ENCODE peak calls at places on chromosomes 2 and 18, in eight cellular contexts. L, D, N, J, K, P, R and Z are unnamed samples.

GRCh38 chr2:200748779-200749178 is 62.9 kb upstream of the BZW1 start:
- DNase-seq in L (no peak), K (no peak), D (no peak), N (no peak), R (no peak), J (no peak), P (peak), Z (no peak)

GRCh38 chr2:83394134-83394965 is 1064.7 kb downstream of the SUCLG1 start:
- DNase-seq in R (no peak), K (no peak), N (no peak), D (no peak), L (no peak), J (peak), P (no peak), Z (no peak)

GRCh38 chr2:862723-863466 is 87.8 kb upstream of the SNTG2 start:
- DNase-seq in J (no peak), K (no peak), P (no peak), L (no peak), D (no peak), N (no peak), R (no peak), Z (no peak)

GRCh38 chr2:4832642-4833041 is 859.5 kb upstream of the SOX11 start:
- DNase-seq in L (no peak), D (no peak), P (no peak), N (no peak), K (no peak), R (no peak), J (no peak), Z (no peak)

GRCh38 chr2:36352711-36353110 is 2.9 kb upstream of the CRIM1 start:
- DNase-seq in P (peak), L (no peak), J (peak), D (no peak), K (no peak), N (no peak), R (no peak), Z (no peak)

GRCh38 chr2:173599821-173600354 is 245.2 kb downstream of the CDCA7 start:
- DNase-seq in K (no peak), P (no peak), J (no peak), N (no peak), L (no peak), R (no peak), D (no peak), Z (no peak)

GRCh38 chr2:88188741-88189140 is 18.6 kb downstream of the THNSL2 start:
- DNase-seq in J (no peak), L (no peak), K (no peak), N (no peak), D (no peak), R (no peak), P (no peak), Z (no peak)

GRCh38 chr18:48546411-48546810 is 7.6 kb downstream of the CTIF start:
- DNase-seq in D (no peak), K (no peak), R (no peak), J (no peak), P (no peak), N (no peak), L (no peak), Z (no peak)

GRCh38 chr18:78984941-78985784 is 5.5 kb downstream of the SALL3 start:
- DNase-seq in R (peak), N (no peak), D (no peak), K (peak), P (peak), L (no peak), J (no peak), Z (no peak)

GRCh38 chr2:127612111-127612822 is 33.7 kb upstream of the GPR17 start:
- DNase-seq in D (no peak), J (no peak), L (no peak), K (no peak), N (no peak), P (no peak), R (no peak), Z (no peak)

GRCh38 chr2:141900826-141901225 is 230.0 kb downstream of the LRP1B start:
- DNase-seq in K (no peak), R (no peak), P (no peak), J (no peak), N (no peak), L (no peak), D (no peak), Z (no peak)

GRCh38 chr18:25815659-25816058 is 274.8 kb downstream of the SS18 start:
- DNase-seq in R (no peak), K (no peak), N (no peak), P (no peak), J (no peak), L (no peak), D (no peak), Z (no peak)

GRCh38 chr2:121450301-121450700 is 80.4 kb upstream of the RNU4ATAC start:
- DNase-seq in K (no peak), J (no peak), R (no peak), D (no peak), L (no peak), P (no peak), N (no peak), Z (no peak)

GRCh38 chr2:120804446-120804845 is 68.8 kb downstream of the GLI2 start:
- DNase-seq in N (no peak), R (no peak), K (no peak), L (no peak), P (no peak), J (no peak), D (no peak), Z (no peak)

GRCh38 chr18:10060469-10060782 is 146.6 kb downstream of the VAPA start:
- DNase-seq in N (no peak), L (no peak), R (no peak), P (no peak), K (no peak), D (no peak), J (no peak), Z (no peak)

GRCh38 chr18:4384932-4385331 is 70.2 kb downstream of the DLGAP1 start:
- DNase-seq in R (no peak), P (no peak), D (no peak), L (no peak), N (no peak), K (no peak), J (no peak), Z (no peak)

DNA sequence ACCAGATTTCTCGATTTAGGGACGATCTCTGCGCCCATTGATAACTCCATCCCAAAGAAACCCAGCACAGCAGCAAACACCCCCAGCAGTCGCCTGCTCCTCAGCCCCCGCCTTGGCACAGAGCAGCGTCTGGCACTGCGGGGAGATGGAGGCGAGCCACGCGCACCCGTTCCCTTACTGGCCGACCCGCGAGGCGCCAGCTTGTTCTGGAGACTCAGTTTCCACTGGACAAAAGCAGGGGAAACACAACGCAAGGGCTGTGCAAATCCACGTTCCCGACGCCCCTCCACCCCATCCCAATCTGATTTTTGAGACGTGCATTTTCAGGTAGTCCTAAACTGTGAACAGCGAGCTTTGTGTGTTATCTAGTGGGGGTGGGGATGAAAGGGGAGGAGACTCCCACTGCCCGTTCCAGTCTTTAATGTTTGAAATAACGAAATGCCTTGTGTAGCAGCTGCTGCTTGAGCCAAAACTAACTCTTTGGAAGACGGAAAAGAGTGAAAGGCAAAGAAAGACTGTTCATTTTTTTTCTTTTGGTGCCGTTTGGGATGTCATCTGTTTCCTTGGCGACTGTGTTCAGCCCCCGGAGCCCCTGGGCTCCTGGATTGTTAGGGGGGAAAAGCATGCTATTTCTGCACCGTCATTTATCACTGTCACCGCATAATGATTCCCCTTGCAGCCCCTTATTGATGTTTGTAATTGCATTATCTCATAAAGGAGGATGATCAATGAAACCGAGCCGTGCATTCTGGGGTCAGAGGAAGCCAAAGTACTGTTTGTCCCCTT is 143.3 kb downstream of the MEIS1 start:
- DNase-seq in P (no peak), R (no peak), N (no peak), L (no peak), D (no peak), J (no peak), K (no peak), Z (no peak)
- TF ChIP-seq EZH2 in P (no peak), R (peak), N (no peak), L (no peak), D (no peak), J (peak), K (peak), Z (no peak)

GRCh38 chr2:106581755-106582430 is 94.7 kb downstream of the CD8B2 start:
- DNase-seq in J (no peak), D (peak), N (peak), R (no peak), K (peak), P (peak), L (no peak), Z (no peak)

GRCh38 chr2:106580241-106580640 is 93.1 kb downstream of the CD8B2 start:
- DNase-seq in K (no peak), R (no peak), L (no peak), N (no peak), P (no peak), D (no peak), J (no peak), Z (no peak)

GRCh38 chr2:106577252-106577651 is 90.1 kb downstream of the CD8B2 start:
- DNase-seq in K (no peak), P (no peak), N (no peak), J (no peak), R (no peak), L (no peak), D (no peak), Z (no peak)

GRCh38 chr2:106581276-106581675 is 94.1 kb downstream of the CD8B2 start:
- DNase-seq in K (no peak), N (no peak), D (no peak), R (no peak), J (no peak), L (no peak), P (no peak), Z (no peak)

GRCh38 chr2:106579750-106580197 is 92.6 kb downstream of the CD8B2 start:
- DNase-seq in N (no peak), D (no peak), R (no peak), L (no peak), P (no peak), J (no peak), K (no peak), Z (no peak)
- TF ChIP-seq POLR2AphosphoS5 in N (no peak), D (no peak), R (no peak), L (no peak), P (no peak), J (no peak), K (no peak), Z (no peak)

GRCh38 chr18:72543362-72544055 is 633 bp downstream of the CBLN2 start:
- DNase-seq in K (peak), N (no peak), D (no peak), J (peak), R (no peak), L (no peak), P (no peak), Z (no peak)

GRCh38 chr18:72544092-72544886 is at the start of gene CBLN2:
- DNase-seq in D (no peak), N (peak), P (peak), J (peak), R (no peak), L (no peak), K (peak), Z (no peak)

GRCh38 chr18:72541871-72542690 is 2.1 kb downstream of the CBLN2 start:
- DNase-seq in D (no peak), L (no peak), N (no peak), K (peak), J (no peak), P (no peak), R (no peak), Z (no peak)

GRCh38 chr18:72539861-72540260 is 4.3 kb downstream of the CBLN2 start:
- DNase-seq in R (no peak), D (no peak), J (no peak), K (no peak), P (no peak), L (no peak), N (no peak), Z (no peak)

GRCh38 chr18:72542993-72543361 is 1.2 kb downstream of the CBLN2 start:
- DNase-seq in J (peak), P (no peak), L (no peak), D (no peak), N (no peak), R (no peak), K (peak), Z (no peak)
- TF ChIP-seq EZH2 in J (peak), P (no peak), L (no peak), D (no peak), N (no peak), R (no peak), K (no peak), Z (no peak)

DNA sequence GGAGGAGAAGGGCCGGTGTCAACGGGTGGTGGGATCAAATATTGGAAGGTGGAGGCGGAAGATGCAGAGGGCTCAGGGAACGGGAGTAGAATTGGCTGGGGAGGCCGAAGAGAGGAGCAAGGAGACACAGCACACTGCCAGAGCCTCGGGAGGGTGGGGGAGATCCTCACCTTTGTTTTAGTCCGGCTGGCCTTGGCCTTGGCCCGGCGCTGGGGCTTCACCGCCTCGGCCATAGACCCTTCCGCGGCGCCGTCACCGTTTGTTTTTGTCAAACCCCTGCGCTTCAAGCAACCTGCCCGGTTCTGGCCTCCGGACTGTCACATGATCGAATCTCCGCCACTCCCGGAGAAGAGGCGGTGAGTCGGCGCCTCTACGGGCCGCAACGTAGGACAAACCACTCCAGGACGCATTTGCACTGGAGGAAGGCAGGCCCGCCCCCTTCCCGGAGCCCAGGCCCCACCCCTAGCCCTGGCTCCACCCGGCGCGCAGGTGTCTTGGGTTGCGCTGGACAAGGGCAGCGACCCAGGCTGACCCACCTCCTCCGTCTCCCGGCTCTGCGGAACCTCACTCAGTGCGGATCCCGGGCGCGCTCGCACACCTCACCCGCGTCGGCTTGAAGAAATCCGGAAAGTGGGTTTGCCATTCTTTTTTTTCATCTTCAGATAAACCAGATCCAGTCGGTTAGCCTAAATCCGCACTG is at the start of gene EPG5:
- DNase-seq in R (peak), K (peak), D (peak), J (peak), N (peak), P (peak), L (peak), Z (peak)
- TF ChIP-seq POLR2AphosphoS5 in R (peak), K (peak), D (peak), J (peak), N (peak), P (peak), L (peak), Z (peak)